ENCODE peak calls at places on chromosomes 13 and 19, in six cellular contexts. Y is upper lobe of right lung, Z is breast epithelium, V is cardiac muscle cell, J is tibial artery, I is transverse colon. M is an unnamed sample. For H3K9me3 and H3K4me1, the result is how much of the 10 kb centered on the place peaks cover.

GRCh38 chr13:72180253-72180952 is 313.4 kb upstream of the DACH1 start:
- DNase-seq in J (no peak), V (no peak), Z (no peak), Y (no peak), I (no peak), M (no peak)

GRCh38 chr19:41264581-41265375 is 606 bp downstream of the HNRNPUL1 start:
- DNase-seq in V (peak), J (peak), Z (peak), I (peak), Y (peak), M (peak)

GRCh38 chr19:44748426-44749254 is at the start of gene BCL3:
- DNase-seq in Z (peak), J (peak), Y (peak), V (peak), I (peak), M (peak)

GRCh38 chr19:41998246-41999020 is 4.4 kb upstream of the ATP1A3 start:
- DNase-seq in J (no peak), I (peak), Y (no peak), V (peak), Z (no peak), M (no peak)

GRCh38 chr19:43132696-43133095 is 50.2 kb upstream of the PSG2 start:
- DNase-seq in V (no peak), Z (no peak), I (no peak), J (no peak), Y (no peak), M (no peak)

GRCh38 chr13:48858523-48858922 is 117.2 kb upstream of the FNDC3A start:
- DNase-seq in Z (no peak), J (no peak), I (no peak), Y (no peak), V (no peak), M (no peak)

GRCh38 chr13:89749888-89750287 is 1597.6 kb upstream of the MIR17HG start:
- DNase-seq in J (no peak), V (no peak), I (no peak), Z (no peak), Y (no peak), M (no peak)

GRCh38 chr19:4606921-4607678 is 32.2 kb upstream of the TNFAIP8L1 start:
- DNase-seq in Y (no peak), I (no peak), J (no peak), V (peak), Z (no peak), M (peak)

GRCh38 chr19:1324792-1325567 is 39.3 kb downstream of the EFNA2 start:
- DNase-seq in I (peak), V (peak), J (peak), Y (no peak), Z (peak), M (peak)

GRCh38 chr13:28498481-28499115 is 3.7 kb upstream of the FLT1 start:
- DNase-seq in V (no peak), Z (no peak), Y (no peak), I (no peak), J (no peak), M (no peak)

GRCh38 chr19:33752018-33752790 is 44.5 kb upstream of the KCTD15 start:
- DNase-seq in Y (no peak), V (no peak), Z (no peak), J (no peak), I (no peak), M (no peak)

GRCh38 chr19:50909240-50910070 is 1.7 kb downstream of the KLK4 start:
- DNase-seq in V (peak), Z (peak), Y (no peak), I (peak), J (no peak), M (peak)

GRCh38 chr19:2273356-2274184 is 8.4 kb downstream of the PEAK3 start:
- DNase-seq in Y (peak), I (peak), Z (no peak), J (peak), V (peak), M (peak)

GRCh38 chr13:98206946-98207345 is 29.9 kb upstream of the RNF113B start:
- DNase-seq in J (no peak), I (no peak), Y (no peak), Z (no peak), V (no peak), M (no peak)

GRCh38 chr13:41418027-41418426 is 39.3 kb upstream of the RGCC start:
- DNase-seq in Y (no peak), J (no peak), V (no peak), Z (no peak), I (no peak), M (no peak)

GRCh38 chr19:6602729-6603114 is 11.8 kb upstream of the CD70 start:
- DNase-seq in J (no peak), I (no peak), V (no peak), Z (no peak), Y (no peak), M (no peak)

GRCh38 chr13:75796825-75797224 is 160.7 kb downstream of the LMO7 start:
- DNase-seq in V (no peak), Z (no peak), J (no peak), I (no peak), Y (no peak), M (no peak)

GRCh38 chr13:48731957-48732569 is 78.3 kb downstream of the CYSLTR2 start:
- DNase-seq in J (no peak), V (peak), Z (no peak), I (peak), Y (peak), M (peak)

DNA sequence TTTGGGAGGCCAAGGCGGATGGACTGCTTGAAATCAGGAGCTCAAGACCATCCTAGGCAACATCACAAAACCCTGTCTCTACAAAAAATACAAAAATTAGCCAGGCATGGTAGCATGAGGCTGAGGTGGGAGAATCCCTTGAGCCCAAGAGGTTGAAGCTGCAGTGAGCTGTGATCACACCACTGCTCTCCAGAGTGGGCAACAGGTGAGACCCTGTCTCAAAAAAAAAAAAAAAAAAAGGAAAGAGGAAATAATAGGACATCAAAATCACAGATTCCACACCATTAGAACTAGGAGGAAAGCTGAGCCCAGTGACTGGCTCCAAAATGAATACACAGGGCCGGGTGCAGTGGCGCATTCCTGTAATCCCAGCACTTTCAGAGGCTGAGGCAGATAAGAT is 3.2 kb upstream of the ZNF8 start:
- DNase-seq in Y (no peak), J (no peak), I (no peak), Z (no peak), V (no peak), M (no peak)
- H3K9me3 ChIP-seq in Y (under half), J (half or more), I (half or more), Z (half or more), V (under half), M (under half)

GRCh38 chr19:18895038-18895827 is 725 bp downstream of the CERS1 start:
- DNase-seq in Z (no peak), Y (no peak), I (peak), V (peak), J (peak), M (peak)

GRCh38 chr19:18898081-18898532 is 2.1 kb upstream of the CERS1 start:
- DNase-seq in J (no peak), I (no peak), Y (no peak), V (peak), Z (no peak), M (no peak)

GRCh38 chr19:18895828-18896341 is at the start of gene CERS1:
- DNase-seq in Y (no peak), I (no peak), J (no peak), V (peak), Z (no peak), M (peak)

GRCh38 chr19:18897108-18898029 is 1.4 kb upstream of the CERS1 start:
- DNase-seq in I (no peak), Z (no peak), Y (no peak), V (no peak), J (no peak), M (no peak)

DNA sequence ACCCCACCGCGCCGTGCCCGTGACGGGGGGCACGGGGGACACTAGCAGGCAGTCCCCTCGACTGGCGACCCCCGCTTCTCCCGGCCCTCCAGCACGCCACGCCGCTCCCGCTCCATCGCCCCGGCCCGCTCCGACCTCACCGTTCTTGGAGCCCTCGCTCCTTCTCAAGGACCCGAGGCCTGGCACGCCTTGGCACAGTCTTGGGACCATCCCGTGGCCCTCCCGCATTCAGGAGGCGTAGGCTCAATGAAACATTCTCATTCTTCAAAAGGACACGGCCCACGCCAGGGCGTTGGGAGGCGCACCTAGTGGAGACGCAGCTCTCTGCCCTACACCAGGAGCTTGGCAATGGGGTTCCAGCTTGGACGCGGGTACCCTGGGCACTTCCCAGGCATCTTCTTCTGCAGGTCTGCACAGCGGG is 473 bp upstream of the CERS1 start:
- DNase-seq in Y (no peak), V (peak), J (no peak), I (no peak), Z (no peak), M (no peak)
- H3K4me3 ChIP-seq in Y (no peak), V (peak), J (no peak), I (no peak), Z (peak), M (no peak)

DNA sequence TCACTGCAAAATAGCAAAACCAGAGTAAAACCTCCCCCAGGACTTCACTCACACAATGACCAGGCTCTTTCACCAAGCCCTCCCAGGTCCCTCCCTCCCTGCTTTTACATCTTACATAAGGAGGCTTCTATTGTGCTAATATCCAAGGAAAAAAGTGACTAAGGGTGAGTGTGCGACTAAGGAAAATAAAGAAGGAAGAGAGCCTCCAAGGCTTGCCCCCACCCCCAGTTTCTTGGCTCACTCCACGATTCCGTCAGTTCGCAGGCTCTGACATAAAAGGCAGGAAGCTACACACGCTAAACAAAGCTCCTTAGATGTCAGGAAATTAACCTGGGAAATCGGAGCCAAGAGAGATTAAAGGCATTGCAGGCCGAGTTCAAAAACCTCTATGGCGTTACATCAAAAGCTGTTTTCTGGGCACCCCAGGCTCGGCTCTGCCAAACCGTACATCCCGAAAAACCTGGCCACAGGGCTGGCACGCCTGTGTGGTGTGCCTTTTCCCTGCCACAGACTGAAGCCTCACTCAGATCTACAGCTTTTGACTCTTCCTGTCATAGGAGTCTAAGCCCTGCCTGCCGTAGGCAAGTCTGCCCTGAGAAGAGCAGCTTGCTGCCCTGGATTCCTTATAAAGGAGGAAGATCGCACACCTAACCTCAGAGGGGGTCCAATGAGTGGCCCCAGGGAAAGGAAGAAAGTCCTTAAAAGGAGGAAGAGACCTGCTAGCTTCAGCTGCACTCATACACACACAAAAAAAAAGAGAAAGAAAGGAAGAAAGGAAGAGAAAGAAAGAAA is 67.0 kb upstream of the SERP2 start:
- DNase-seq in I (peak), J (peak), Y (peak), V (peak), Z (peak), M (peak)
- H3K4me1 ChIP-seq in I (under half), J (half or more), Y (under half), V (under half), Z (under half), M (under half)

GRCh38 chr13:112254900-112255299 is 121.3 kb upstream of the SPACA7 start:
- DNase-seq in Z (no peak), I (no peak), J (no peak), Y (no peak), V (no peak), M (no peak)

GRCh38 chr13:112253631-112254030 is 122.5 kb upstream of the SPACA7 start:
- DNase-seq in Y (no peak), V (no peak), I (no peak), Z (no peak), J (no peak), M (no peak)

GRCh38 chr13:112255550-112256120 is 120.5 kb upstream of the SPACA7 start:
- DNase-seq in V (no peak), Z (no peak), I (no peak), J (no peak), Y (no peak), M (no peak)

GRCh38 chr13:112252744-112253590 is 123.2 kb upstream of the SPACA7 start:
- DNase-seq in Z (no peak), I (no peak), Y (no peak), V (no peak), J (no peak), M (no peak)

GRCh38 chr13:112254061-112254818 is 121.9 kb upstream of the SPACA7 start:
- DNase-seq in J (no peak), Y (no peak), I (no peak), V (no peak), Z (no peak), M (no peak)
- H3K9me3 ChIP-seq in J (under half), Y (under half), I (under half), V (under half), Z (under half), M (under half)

M was measured in HAP-1.